ENCODE peak calls at places on chromosome 2, in four cellular contexts. N is mammary epithelial cell, L is hepatocyte, D is PC-9. W is an unnamed sample.

GRCh38 chr2:113089907-113090306 is 22.1 kb downstream of the IL1F10 start:
- DNase-seq in N (no peak), D (no peak), L (no peak), W (no peak)

GRCh38 chr2:67311536-67311935 is 85.6 kb upstream of the ETAA1 start:
- DNase-seq in D (peak; percentile 59), L (no peak), N (peak; percentile 74), W (peak; percentile 8)

GRCh38 chr2:238098854-238099708 is 1.1 kb upstream of the ESPNL start:
- DNase-seq in N (no peak), D (no peak), L (no peak), W (peak; percentile 8)

GRCh38 chr2:29463181-29463900 is 348.1 kb downstream of the CLIP4 start:
- DNase-seq in D (no peak), N (peak; percentile 60), L (no peak), W (no peak)

GRCh38 chr2:24721470-24721869 is 71.7 kb downstream of the PTRHD1 start:
- DNase-seq in N (peak; percentile 67), D (peak; percentile 8), L (peak; percentile 26), W (peak; percentile 5)

GRCh38 chr2:187404431-187405110 is 43.5 kb downstream of the CALCRL start:
- DNase-seq in L (no peak), N (no peak), D (no peak), W (no peak)

GRCh38 chr2:8692783-8693768 is 11.2 kb downstream of the ID2 start:
- DNase-seq in L (peak; percentile 51), N (peak; percentile 28), D (no peak), W (peak; percentile 57)

GRCh38 chr2:65416945-65417344 is 15.5 kb downstream of the SPRED2 start:
- DNase-seq in L (no peak), N (no peak), D (peak; percentile 81), W (peak; percentile 45)

GRCh38 chr2:186688813-186689212 is 5.0 kb upstream of the FAM171B start:
- DNase-seq in D (no peak), L (no peak), N (no peak), W (no peak)

GRCh38 chr2:239245107-239245506 is 155.7 kb downstream of the HDAC4 start:
- DNase-seq in L (no peak), D (no peak), N (no peak), W (no peak)

GRCh38 chr2:97656905-97657587 is 6.8 kb downstream of the ACTR1B start:
- DNase-seq in N (no peak), L (no peak), D (peak; percentile 16), W (no peak)

GRCh38 chr2:119487434-119488244 is 36.6 kb downstream of the SCTR start:
- DNase-seq in L (peak; percentile 89), N (no peak), D (no peak), W (peak; percentile 96)

GRCh38 chr2:66364495-66364992 is 70.4 kb upstream of the MEIS1 start:
- DNase-seq in D (peak; percentile 62), N (peak; percentile 36), L (peak; percentile 6), W (no peak)

GRCh38 chr2:131552886-131553285 is 25.2 kb downstream of the CCDC74A start:
- DNase-seq in N (no peak), D (no peak), L (no peak), W (no peak)

GRCh38 chr2:219747637-219748036 is 120.2 kb downstream of the SLC4A3 start:
- DNase-seq in L (no peak), N (no peak), D (no peak), W (no peak)

GRCh38 chr2:104443137-104443536 is 410.8 kb upstream of the POU3F3 start:
- DNase-seq in L (no peak), N (no peak), D (no peak), W (no peak)

GRCh38 chr2:68767031-68767961 is 32.7 kb downstream of the ARHGAP25 start:
- DNase-seq in L (no peak), N (no peak), D (no peak), W (peak; percentile 39)

GRCh38 chr2:64795024-64795592 is 141.4 kb upstream of the SERTAD2 start:
- DNase-seq in L (no peak), N (no peak), D (no peak), W (no peak)

GRCh38 chr2:46335966-46336436 is 38.8 kb downstream of the EPAS1 start:
- DNase-seq in N (no peak), D (peak; percentile 63), L (peak; percentile 58), W (peak; percentile 91)
- H3K4me3 ChIP-seq in N (no peak overlapping the region), D (no peak overlapping the region), L (no peak overlapping the region), W (no peak overlapping the region)

GRCh38 chr2:2570360-2570759 is 239.3 kb upstream of the MYT1L start:
- DNase-seq in L (no peak), N (no peak), D (no peak), W (no peak)

GRCh38 chr2:2569836-2570235 is 238.8 kb upstream of the MYT1L start:
- DNase-seq in L (no peak), N (no peak), D (no peak), W (no peak)

GRCh38 chr2:2568411-2568810 is 237.3 kb upstream of the MYT1L start:
- DNase-seq in D (no peak), L (no peak), N (no peak), W (no peak)

GRCh38 chr2:2567776-2568175 is 236.7 kb upstream of the MYT1L start:
- DNase-seq in D (no peak), L (no peak), N (no peak), W (no peak)

GRCh38 chr2:2569306-2569705 is 238.2 kb upstream of the MYT1L start:
- DNase-seq in L (no peak), N (no peak), D (no peak), W (no peak)
- H3K9me3 ChIP-seq in L (no peaks in the 10 kb centered on the region), N (peaks cover 48% of the 10 kb centered on the region), D (peaks cover 7% of the 10 kb centered on the region), W (peaks cover 2% of the 10 kb centered on the region)

GRCh38 chr2:12484536-12485115 is 232.1 kb upstream of the TRIB2 start:
- DNase-seq in D (no peak), N (no peak), L (no peak), W (no peak)
- H3K27ac ChIP-seq in D (no peak overlapping the region), N (no peak overlapping the region), L (no peak overlapping the region), W (no peak overlapping the region)

DNA sequence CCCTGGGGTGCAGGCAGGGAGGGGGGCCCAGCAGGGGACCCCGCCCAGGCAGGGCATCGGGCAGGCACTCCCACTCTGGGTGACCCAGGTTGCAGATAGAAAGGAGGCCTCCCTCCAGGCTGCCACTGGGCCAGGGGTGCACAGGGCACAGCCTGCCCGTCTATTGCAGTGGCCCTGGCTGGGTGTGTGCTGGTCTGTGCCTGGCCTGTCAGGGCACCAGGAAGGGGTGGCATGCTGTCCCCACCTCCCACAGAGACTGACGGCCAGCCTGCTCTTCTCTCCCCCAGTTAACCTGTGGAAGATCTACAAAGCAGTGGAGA is 12.9 kb downstream of the ARID5A start:
- DNase-seq in L (peak; percentile 3), N (no peak), D (no peak), W (no peak)
- H3K4me3 ChIP-seq in L (no peak overlapping the region), N (no peak overlapping the region), D (no peak overlapping the region), W (no peak overlapping the region)

GRCh38 chr2:10973766-10974165 is 62.0 kb downstream of the KCNF1 start:
- DNase-seq in D (no peak), L (no peak), N (no peak), W (no peak)

GRCh38 chr2:10970666-10971065 is 58.9 kb downstream of the KCNF1 start:
- DNase-seq in D (no peak), N (no peak), L (no peak), W (no peak)

GRCh38 chr2:10971131-10971854 is 59.6 kb downstream of the KCNF1 start:
- DNase-seq in D (no peak), L (no peak), N (no peak), W (no peak)

GRCh38 chr2:10972683-10973433 is 61.1 kb downstream of the KCNF1 start:
- DNase-seq in D (no peak), L (no peak), N (no peak), W (no peak)

GRCh38 chr2:10971855-10972348 is 60.2 kb downstream of the KCNF1 start:
- DNase-seq in L (no peak), D (no peak), N (no peak), W (no peak)
- H3K9me3 ChIP-seq in L (no peaks in the 10 kb centered on the region), D (no peaks in the 10 kb centered on the region), N (no peaks in the 10 kb centered on the region), W (no peaks in the 10 kb centered on the region)

DNA sequence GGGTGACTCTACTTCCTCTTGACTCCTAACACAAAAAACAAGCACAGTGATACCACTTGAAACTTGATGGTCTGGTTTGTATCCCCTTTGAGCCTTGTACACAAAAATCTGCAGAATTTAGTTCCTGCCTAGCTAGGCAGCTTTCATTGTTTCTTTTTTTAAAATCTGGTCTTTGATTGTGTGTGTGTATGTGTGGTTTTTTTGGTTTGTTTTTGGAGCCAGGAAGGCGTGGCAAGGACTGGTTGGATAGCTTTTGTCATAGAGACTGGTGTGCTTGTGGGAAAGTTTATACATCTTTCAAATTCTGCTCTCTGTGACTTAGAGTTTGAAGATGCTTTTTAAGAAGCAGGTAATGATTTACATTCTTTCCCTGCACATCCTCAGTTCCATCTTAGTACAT is 127.4 kb downstream of the TANC1 start:
- DNase-seq in L (no peak), D (no peak), N (no peak), W (no peak)
- H3K27ac ChIP-seq in L (no peak overlapping the region), D (peak overlapping the region; percentile 99), N (no peak overlapping the region), W (no peak overlapping the region)

GRCh38 chr2:77087987-77088414 is 434.2 kb downstream of the LRRTM4 start:
- DNase-seq in L (no peak), D (no peak), N (no peak), W (no peak)
- H3K4me3 ChIP-seq in L (no peak overlapping the region), D (no peak overlapping the region), N (no peak overlapping the region), W (no peak overlapping the region)

DNA sequence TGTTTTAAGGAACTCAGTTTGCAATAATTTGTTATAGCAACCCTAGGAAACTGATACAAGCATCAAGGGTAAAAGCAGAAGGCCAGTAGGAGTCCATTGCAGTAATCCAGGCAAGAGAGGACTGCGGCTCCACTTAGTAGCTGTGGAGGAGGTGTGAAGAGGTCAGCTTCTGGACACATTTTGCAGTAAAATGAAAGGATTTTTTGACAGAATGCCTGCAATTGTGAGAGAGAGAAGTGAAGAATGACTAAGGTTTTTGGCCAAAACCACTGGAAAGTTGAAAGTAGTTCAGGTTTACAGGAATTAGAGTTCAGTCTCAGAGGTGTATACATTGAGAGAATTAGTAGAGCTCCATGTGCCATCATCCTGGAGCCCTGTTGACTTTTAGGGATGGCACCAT is 129.5 kb downstream of the RHBDD1 start:
- DNase-seq in L (no peak), N (no peak), D (no peak), W (no peak)
- H3K9me3 ChIP-seq in L (no peaks in the 10 kb centered on the region), N (no peaks in the 10 kb centered on the region), D (no peaks in the 10 kb centered on the region), W (no peaks in the 10 kb centered on the region)

W was measured in small intestine.